ENCODE peak calls at places on chromosomes 4 and X, in five cellular contexts. One of them, this sample, is unnamed.

GRCh38 chrX:135170877-135171519 is at the start of gene CT55:
- DNase-seq in HCT116: no peak
- DNase-seq in mammary epithelial cell: no peak
- DNase-seq in fibroblast of lung: no peak
- DNase-seq in K562: peak
- DNase-seq in this sample: no peak

GRCh38 chr4:56870927-56871326 is 36.8 kb upstream of the REST start:
- DNase-seq in HCT116: no peak
- DNase-seq in mammary epithelial cell: no peak
- DNase-seq in fibroblast of lung: peak
- DNase-seq in K562: no peak
- DNase-seq in this sample: peak

GRCh38 chrX:35919536-35920309 is at the start of gene CFAP47:
- DNase-seq in HCT116: no peak
- DNase-seq in mammary epithelial cell: no peak
- DNase-seq in fibroblast of lung: no peak
- DNase-seq in K562: no peak
- DNase-seq in this sample: no peak

GRCh38 chrX:14505648-14506047 is 23.7 kb upstream of the GLRA2 start:
- DNase-seq in HCT116: no peak
- DNase-seq in mammary epithelial cell: no peak
- DNase-seq in fibroblast of lung: no peak
- DNase-seq in K562: no peak
- DNase-seq in this sample: no peak

GRCh38 chr4:14404730-14405129 is 597.6 kb upstream of the CPEB2 start:
- DNase-seq in HCT116: no peak
- DNase-seq in mammary epithelial cell: no peak
- DNase-seq in fibroblast of lung: no peak
- DNase-seq in K562: no peak
- DNase-seq in this sample: no peak

GRCh38 chr4:155742310-155743015 is 16.4 kb upstream of the GUCY1B1 start:
- DNase-seq in HCT116: no peak
- DNase-seq in mammary epithelial cell: no peak
- DNase-seq in fibroblast of lung: no peak
- DNase-seq in K562: no peak
- DNase-seq in this sample: no peak

GRCh38 chr4:173538148-173538902 is 8.3 kb upstream of the HAND2 start:
- DNase-seq in HCT116: no peak
- DNase-seq in mammary epithelial cell: no peak
- DNase-seq in fibroblast of lung: no peak
- DNase-seq in K562: no peak
- DNase-seq in this sample: no peak

GRCh38 chrX:150212672-150213480 is 150.2 kb upstream of the MAMLD1 start:
- DNase-seq in HCT116: no peak
- DNase-seq in mammary epithelial cell: no peak
- DNase-seq in fibroblast of lung: no peak
- DNase-seq in K562: no peak
- DNase-seq in this sample: no peak

GRCh38 chr4:168551211-168551610 is 54.4 kb downstream of the PALLD start:
- DNase-seq in HCT116: no peak
- DNase-seq in mammary epithelial cell: peak
- DNase-seq in fibroblast of lung: peak
- DNase-seq in K562: no peak
- DNase-seq in this sample: peak

GRCh38 chr4:143348233-143349077 is 11.8 kb downstream of the GAB1 start:
- DNase-seq in HCT116: no peak
- DNase-seq in mammary epithelial cell: no peak
- DNase-seq in fibroblast of lung: no peak
- DNase-seq in K562: peak
- DNase-seq in this sample: no peak

GRCh38 chrX:118551426-118551825 is 55.8 kb downstream of the DOCK11 start:
- DNase-seq in HCT116: no peak
- DNase-seq in mammary epithelial cell: no peak
- DNase-seq in fibroblast of lung: no peak
- DNase-seq in K562: no peak
- DNase-seq in this sample: no peak

GRCh38 chr4:114598191-114599121 is at the start of gene UGT8:
- DNase-seq in HCT116: peak
- DNase-seq in mammary epithelial cell: peak
- DNase-seq in fibroblast of lung: peak
- DNase-seq in K562: peak
- DNase-seq in this sample: peak

GRCh38 chr4:24889991-24890390 is 22.9 kb downstream of the CCDC149 start:
- DNase-seq in HCT116: no peak
- DNase-seq in mammary epithelial cell: no peak
- DNase-seq in fibroblast of lung: no peak
- DNase-seq in K562: no peak
- DNase-seq in this sample: no peak

GRCh38 chr4:61638600-61638999 is 438.5 kb downstream of the ADGRL3 start:
- DNase-seq in HCT116: no peak
- DNase-seq in mammary epithelial cell: no peak
- DNase-seq in fibroblast of lung: peak
- DNase-seq in K562: no peak
- DNase-seq in this sample: peak

GRCh38 chr4:150852237-150852636 is 162.8 kb downstream of the LRBA start:
- DNase-seq in HCT116: no peak
- DNase-seq in mammary epithelial cell: no peak
- DNase-seq in fibroblast of lung: no peak
- DNase-seq in K562: no peak
- DNase-seq in this sample: no peak

GRCh38 chr4:93313207-93313606 is 515.3 kb upstream of the ATOH1 start:
- DNase-seq in HCT116: no peak
- DNase-seq in mammary epithelial cell: peak
- DNase-seq in fibroblast of lung: peak
- DNase-seq in K562: no peak
- DNase-seq in this sample: no peak

GRCh38 chrX:118702741-118703140 is 24.7 kb upstream of the IL13RA1 start:
- DNase-seq in HCT116: peak
- DNase-seq in mammary epithelial cell: peak
- DNase-seq in fibroblast of lung: peak
- DNase-seq in K562: no peak
- DNase-seq in this sample: peak

GRCh38 chr4:174423257-174423944 is 98.9 kb downstream of the HPGD start:
- DNase-seq in HCT116: peak
- DNase-seq in mammary epithelial cell: peak
- DNase-seq in fibroblast of lung: peak
- DNase-seq in K562: peak
- DNase-seq in this sample: peak

GRCh38 chr4:167897116-167897515 is 195.2 kb upstream of the ANXA10 start:
- DNase-seq in HCT116: peak
- DNase-seq in mammary epithelial cell: peak
- DNase-seq in fibroblast of lung: peak
- DNase-seq in K562: no peak
- DNase-seq in this sample: peak

GRCh38 chrX:13201605-13202219 is 118.1 kb downstream of the ATXN3L start:
- DNase-seq in HCT116: no peak
- DNase-seq in mammary epithelial cell: no peak
- DNase-seq in fibroblast of lung: no peak
- DNase-seq in K562: no peak
- DNase-seq in this sample: no peak

GRCh38 chr4:74768857-74769525 is 25.3 kb downstream of the BTC start:
- DNase-seq in HCT116: peak
- DNase-seq in mammary epithelial cell: peak
- DNase-seq in fibroblast of lung: peak
- DNase-seq in K562: no peak
- DNase-seq in this sample: peak

GRCh38 chr4:121448231-121448630 is 67.4 kb upstream of the QRFPR start:
- DNase-seq in HCT116: peak
- DNase-seq in mammary epithelial cell: peak
- DNase-seq in fibroblast of lung: no peak
- DNase-seq in K562: no peak
- DNase-seq in this sample: no peak

GRCh38 chrX:53036149-53036548 is 12.4 kb upstream of the GPR173 start:
- DNase-seq in HCT116: no peak
- DNase-seq in mammary epithelial cell: no peak
- DNase-seq in fibroblast of lung: no peak
- DNase-seq in K562: no peak
- DNase-seq in this sample: no peak

GRCh38 chr4:105712766-105713165 is 4.2 kb downstream of the GSTCD start:
- DNase-seq in HCT116: no peak
- DNase-seq in mammary epithelial cell: peak
- DNase-seq in fibroblast of lung: no peak
- DNase-seq in K562: no peak
- DNase-seq in this sample: no peak

GRCh38 chr4:154595807-154596206 is 5.3 kb upstream of the FGA start:
- DNase-seq in HCT116: no peak
- DNase-seq in mammary epithelial cell: peak
- DNase-seq in fibroblast of lung: peak
- DNase-seq in K562: no peak
- DNase-seq in this sample: peak

GRCh38 chr4:36152712-36153111 is 91.6 kb downstream of the ARAP2 start:
- DNase-seq in HCT116: no peak
- DNase-seq in mammary epithelial cell: no peak
- DNase-seq in fibroblast of lung: no peak
- DNase-seq in K562: no peak
- DNase-seq in this sample: no peak

DNA sequence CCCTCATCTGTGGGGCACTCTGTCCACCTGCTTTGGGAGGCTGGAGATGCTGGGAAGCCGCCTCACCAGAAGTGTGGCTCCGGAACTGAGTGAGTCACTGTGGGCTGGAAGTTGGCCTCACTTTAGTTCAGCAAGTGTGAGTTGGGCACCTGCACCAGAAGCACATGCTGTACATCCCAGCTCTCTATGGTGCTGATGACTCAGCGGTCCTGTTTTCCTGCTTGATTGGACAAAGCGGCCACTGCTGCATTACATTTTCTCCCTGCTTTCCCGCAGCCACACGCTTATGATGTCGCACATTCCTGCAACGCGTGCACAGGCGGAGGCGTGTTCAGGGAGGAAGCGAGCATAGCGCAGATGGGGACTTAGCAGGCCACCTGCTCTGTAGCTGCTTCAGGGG is 26.8 kb upstream of the CLDN34 start:
- DNase-seq in HCT116: no peak
- DNase-seq in mammary epithelial cell: peak
- DNase-seq in fibroblast of lung: peak
- DNase-seq in K562: no peak
- DNase-seq in this sample: peak
- H3K4me2 ChIP-seq in HCT116: no peak
- H3K4me2 ChIP-seq in mammary epithelial cell: no peak
- H3K4me2 ChIP-seq in fibroblast of lung: no peak
- H3K4me2 ChIP-seq in K562: no peak
- H3K4me2 ChIP-seq in this sample: no peak

GRCh38 chr4:182144621-182145359 is 98.4 kb upstream of the TENM3 start:
- DNase-seq in HCT116: no peak
- DNase-seq in mammary epithelial cell: peak
- DNase-seq in fibroblast of lung: no peak
- DNase-seq in K562: no peak
- DNase-seq in this sample: no peak

GRCh38 chr4:182143822-182144620 is 99.2 kb upstream of the TENM3 start:
- DNase-seq in HCT116: no peak
- DNase-seq in mammary epithelial cell: peak
- DNase-seq in fibroblast of lung: peak
- DNase-seq in K562: no peak
- DNase-seq in this sample: peak

GRCh38 chr4:182147391-182147790 is 95.8 kb upstream of the TENM3 start:
- DNase-seq in HCT116: no peak
- DNase-seq in mammary epithelial cell: peak
- DNase-seq in fibroblast of lung: peak
- DNase-seq in K562: no peak
- DNase-seq in this sample: no peak

GRCh38 chr4:182143086-182143821 is 99.9 kb upstream of the TENM3 start:
- DNase-seq in HCT116: no peak
- DNase-seq in mammary epithelial cell: peak
- DNase-seq in fibroblast of lung: peak
- DNase-seq in K562: no peak
- DNase-seq in this sample: peak

GRCh38 chr4:182145360-182145905 is 97.8 kb upstream of the TENM3 start:
- DNase-seq in HCT116: no peak
- DNase-seq in mammary epithelial cell: peak
- DNase-seq in fibroblast of lung: peak
- DNase-seq in K562: no peak
- DNase-seq in this sample: peak
- TF ChIP-seq EZH2 in HCT116: no peak
- TF ChIP-seq EZH2 in mammary epithelial cell: no peak
- TF ChIP-seq EZH2 in fibroblast of lung: no peak
- TF ChIP-seq EZH2 in K562: no peak
- TF ChIP-seq EZH2 in this sample: no peak

DNA sequence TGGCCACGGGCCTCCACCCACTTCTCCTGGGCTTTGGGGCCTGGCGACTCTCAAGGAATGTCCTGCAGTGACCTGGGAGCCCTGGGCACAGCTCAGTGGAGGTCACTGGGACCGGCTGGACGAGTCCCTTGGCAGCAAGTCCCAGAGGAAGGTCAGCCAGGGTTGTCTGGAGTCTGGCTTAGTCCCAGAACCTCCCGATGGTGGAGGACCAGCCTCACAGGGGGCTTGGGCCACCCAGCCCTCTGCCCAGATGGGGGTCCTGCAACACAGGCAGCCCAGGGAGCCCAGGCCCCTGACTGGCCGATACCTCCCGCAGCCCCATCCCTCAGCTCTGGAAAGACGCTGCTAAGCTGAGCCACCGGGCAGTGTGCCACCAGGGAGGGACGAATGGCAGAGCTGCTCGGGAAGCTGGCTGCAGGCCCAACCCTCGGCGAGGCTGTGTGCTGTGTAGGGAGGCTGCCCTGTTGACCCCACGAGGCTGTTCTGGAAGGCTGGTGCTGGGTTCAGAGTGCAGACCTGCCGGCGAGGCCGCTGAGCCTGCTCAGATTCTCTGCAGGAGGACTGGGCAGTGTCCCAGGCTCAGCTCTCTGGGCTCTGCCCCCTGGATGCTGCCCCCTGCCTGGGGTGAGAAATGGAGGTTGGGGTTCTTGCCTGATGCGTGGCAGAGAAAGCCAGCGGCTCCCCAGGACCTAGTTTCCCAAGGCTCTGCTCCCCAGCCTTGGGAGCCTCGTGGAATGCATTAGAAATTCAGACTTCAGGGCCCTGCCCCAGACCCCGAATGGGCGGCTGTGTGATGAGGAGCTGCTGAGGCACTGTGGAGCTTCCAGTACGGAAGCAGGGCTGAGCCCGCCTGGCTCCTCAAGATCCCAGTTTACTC is 61.7 kb downstream of the ADRA2C start:
- DNase-seq in HCT116: no peak
- DNase-seq in mammary epithelial cell: no peak
- DNase-seq in fibroblast of lung: peak
- DNase-seq in K562: no peak
- DNase-seq in this sample: peak
- H3K27ac ChIP-seq in HCT116: no peak
- H3K27ac ChIP-seq in mammary epithelial cell: no peak
- H3K27ac ChIP-seq in fibroblast of lung: no peak
- H3K27ac ChIP-seq in K562: no peak
- H3K27ac ChIP-seq in this sample: no peak

DNA sequence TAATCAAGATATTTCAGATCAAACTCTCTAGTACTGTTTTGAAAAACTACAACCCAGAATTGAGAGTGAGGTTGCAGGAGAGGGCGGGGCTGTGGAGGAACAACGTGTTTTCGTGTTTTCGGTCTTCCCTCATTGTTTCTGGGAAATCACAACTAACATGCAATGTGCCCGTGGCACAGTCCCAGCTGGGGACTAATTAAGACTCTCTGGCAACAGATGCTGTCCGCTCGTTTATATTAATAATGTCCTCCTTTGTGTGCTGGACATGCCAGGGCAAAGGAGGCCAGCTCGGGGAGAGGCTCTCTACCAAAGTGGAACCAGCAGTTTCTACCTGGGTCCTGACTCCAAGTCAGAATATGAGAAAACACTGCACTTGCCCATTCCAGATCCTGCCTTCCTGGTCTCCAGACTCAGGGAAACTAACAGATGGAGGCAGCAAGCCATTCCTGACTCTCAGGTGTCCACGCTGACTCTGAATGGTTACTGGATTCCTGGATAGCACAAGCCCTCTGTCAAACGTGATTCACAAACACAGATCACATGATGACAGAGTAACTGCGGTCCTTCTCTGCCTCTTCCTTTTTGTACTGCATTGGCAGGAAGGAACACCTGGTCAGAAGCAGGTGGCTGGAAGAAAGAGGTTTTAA is 65.1 kb downstream of the COQ2 start:
- DNase-seq in HCT116: no peak
- DNase-seq in mammary epithelial cell: peak
- DNase-seq in fibroblast of lung: peak
- DNase-seq in K562: no peak
- DNase-seq in this sample: peak
- H3K4me2 ChIP-seq in HCT116: no peak
- H3K4me2 ChIP-seq in mammary epithelial cell: peak
- H3K4me2 ChIP-seq in fibroblast of lung: no peak
- H3K4me2 ChIP-seq in K562: peak
- H3K4me2 ChIP-seq in this sample: peak